ENCODE peak calls at places on chromosome 20, in seven cellular contexts. One of them, this sample, is unnamed.
A peak's percentile ranks its signal among the peaks of the same experiment; 100 is the strongest.

GRCh38 chr20:49964964-49965780 is 17.6 kb upstream of the SNAI1 start:
- DNase-seq in body of pancreas: peak; percentile 40
- DNase-seq in AG08396: no peak
- DNase-seq in activated T-cell treated with anti-CD3 and anti-CD28 coated beads, Interleukin-2, amount 50 U/mL, for 72 hours: peak; percentile 40
- DNase-seq in AG10803: no peak
- DNase-seq in Calu3: peak; percentile 75
- DNase-seq in KBM-7: peak; percentile 75
- DNase-seq in this sample: peak; percentile 37

GRCh38 chr20:56765172-56766073 is 136.3 kb downstream of the TFAP2C start:
- DNase-seq in body of pancreas: no peak
- DNase-seq in AG08396: no peak
- DNase-seq in activated T-cell treated with anti-CD3 and anti-CD28 coated beads, Interleukin-2, amount 50 U/mL, for 72 hours: no peak
- DNase-seq in AG10803: peak; percentile 39
- DNase-seq in Calu3: no peak
- DNase-seq in KBM-7: no peak
- DNase-seq in this sample: no peak

GRCh38 chr20:34111057-34111711 is 859 bp downstream of the EIF2S2 start:
- DNase-seq in body of pancreas: peak; percentile 27
- DNase-seq in AG08396: peak; percentile 34
- DNase-seq in activated T-cell treated with anti-CD3 and anti-CD28 coated beads, Interleukin-2, amount 50 U/mL, for 72 hours: no peak
- DNase-seq in AG10803: peak; percentile 81
- DNase-seq in Calu3: peak; percentile 26
- DNase-seq in KBM-7: peak; percentile 49
- DNase-seq in this sample: no peak

GRCh38 chr20:40689100-40689942 is at the start of gene MAFB:
- DNase-seq in body of pancreas: peak; percentile 94
- DNase-seq in AG08396: peak; percentile 99
- DNase-seq in activated T-cell treated with anti-CD3 and anti-CD28 coated beads, Interleukin-2, amount 50 U/mL, for 72 hours: peak; percentile 62
- DNase-seq in AG10803: peak; percentile 89
- DNase-seq in Calu3: peak; percentile 78
- DNase-seq in KBM-7: peak; percentile 51
- DNase-seq in this sample: peak; percentile 88

GRCh38 chr20:16003310-16003709 is 569.9 kb downstream of the KIF16B start:
- DNase-seq in body of pancreas: no peak
- DNase-seq in AG08396: no peak
- DNase-seq in activated T-cell treated with anti-CD3 and anti-CD28 coated beads, Interleukin-2, amount 50 U/mL, for 72 hours: no peak
- DNase-seq in AG10803: no peak
- DNase-seq in Calu3: no peak
- DNase-seq in KBM-7: no peak
- DNase-seq in this sample: no peak

GRCh38 chr20:33681728-33682353 is 4.3 kb downstream of the E2F1 start:
- DNase-seq in body of pancreas: no peak
- DNase-seq in AG08396: no peak
- DNase-seq in activated T-cell treated with anti-CD3 and anti-CD28 coated beads, Interleukin-2, amount 50 U/mL, for 72 hours: no peak
- DNase-seq in AG10803: no peak
- DNase-seq in Calu3: no peak
- DNase-seq in KBM-7: no peak
- DNase-seq in this sample: no peak

GRCh38 chr20:3670945-3671344 is 7.7 kb upstream of the GFRA4 start:
- DNase-seq in body of pancreas: no peak
- DNase-seq in AG08396: no peak
- DNase-seq in activated T-cell treated with anti-CD3 and anti-CD28 coated beads, Interleukin-2, amount 50 U/mL, for 72 hours: no peak
- DNase-seq in AG10803: no peak
- DNase-seq in Calu3: no peak
- DNase-seq in KBM-7: no peak
- DNase-seq in this sample: no peak

GRCh38 chr20:10501377-10501776 is 66.3 kb downstream of the SLX4IP start:
- DNase-seq in body of pancreas: no peak
- DNase-seq in AG08396: no peak
- DNase-seq in activated T-cell treated with anti-CD3 and anti-CD28 coated beads, Interleukin-2, amount 50 U/mL, for 72 hours: peak; percentile 19
- DNase-seq in AG10803: peak; percentile 21
- DNase-seq in Calu3: no peak
- DNase-seq in KBM-7: peak; percentile 91
- DNase-seq in this sample: no peak

GRCh38 chr20:58683132-58683531 is 9.5 kb upstream of the NPEPL1 start:
- DNase-seq in body of pancreas: no peak
- DNase-seq in AG08396: no peak
- DNase-seq in activated T-cell treated with anti-CD3 and anti-CD28 coated beads, Interleukin-2, amount 50 U/mL, for 72 hours: no peak
- DNase-seq in AG10803: no peak
- DNase-seq in Calu3: no peak
- DNase-seq in KBM-7: no peak
- DNase-seq in this sample: no peak

GRCh38 chr20:58296328-58296837 is 13.1 kb upstream of the RAB22A start:
- DNase-seq in body of pancreas: no peak
- DNase-seq in AG08396: no peak
- DNase-seq in activated T-cell treated with anti-CD3 and anti-CD28 coated beads, Interleukin-2, amount 50 U/mL, for 72 hours: no peak
- DNase-seq in AG10803: no peak
- DNase-seq in Calu3: no peak
- DNase-seq in KBM-7: no peak
- DNase-seq in this sample: no peak

GRCh38 chr20:25136643-25137559 is 55.0 kb upstream of the VSX1 start:
- DNase-seq in body of pancreas: peak; percentile 62
- DNase-seq in AG08396: peak; percentile 94
- DNase-seq in activated T-cell treated with anti-CD3 and anti-CD28 coated beads, Interleukin-2, amount 50 U/mL, for 72 hours: no peak
- DNase-seq in AG10803: peak; percentile 95
- DNase-seq in Calu3: peak; percentile 41
- DNase-seq in KBM-7: no peak
- DNase-seq in this sample: no peak

GRCh38 chr20:14580426-14581074 is 243.1 kb upstream of the FLRT3 start:
- DNase-seq in body of pancreas: no peak
- DNase-seq in AG08396: no peak
- DNase-seq in activated T-cell treated with anti-CD3 and anti-CD28 coated beads, Interleukin-2, amount 50 U/mL, for 72 hours: no peak
- DNase-seq in AG10803: no peak
- DNase-seq in Calu3: no peak
- DNase-seq in KBM-7: no peak
- DNase-seq in this sample: no peak

GRCh38 chr20:33167859-33168258 is at the start of gene BPIFA2:
- DNase-seq in body of pancreas: no peak
- DNase-seq in AG08396: no peak
- DNase-seq in activated T-cell treated with anti-CD3 and anti-CD28 coated beads, Interleukin-2, amount 50 U/mL, for 72 hours: no peak
- DNase-seq in AG10803: no peak
- DNase-seq in Calu3: no peak
- DNase-seq in KBM-7: no peak
- DNase-seq in this sample: no peak

GRCh38 chr20:52191132-52191435 is 495 bp downstream of the ZFP64 start:
- DNase-seq in body of pancreas: no peak
- DNase-seq in AG08396: no peak
- DNase-seq in activated T-cell treated with anti-CD3 and anti-CD28 coated beads, Interleukin-2, amount 50 U/mL, for 72 hours: no peak
- DNase-seq in AG10803: no peak
- DNase-seq in Calu3: no peak
- DNase-seq in KBM-7: no peak
- DNase-seq in this sample: no peak

GRCh38 chr20:56845546-56846081 is 216.5 kb downstream of the TFAP2C start:
- DNase-seq in body of pancreas: no peak
- DNase-seq in AG08396: no peak
- DNase-seq in activated T-cell treated with anti-CD3 and anti-CD28 coated beads, Interleukin-2, amount 50 U/mL, for 72 hours: no peak
- DNase-seq in AG10803: no peak
- DNase-seq in Calu3: no peak
- DNase-seq in KBM-7: no peak
- DNase-seq in this sample: no peak

GRCh38 chr20:56625837-56626236 is 3.3 kb upstream of the TFAP2C start:
- DNase-seq in body of pancreas: no peak
- DNase-seq in AG08396: no peak
- DNase-seq in activated T-cell treated with anti-CD3 and anti-CD28 coated beads, Interleukin-2, amount 50 U/mL, for 72 hours: no peak
- DNase-seq in AG10803: no peak
- DNase-seq in Calu3: no peak
- DNase-seq in KBM-7: no peak
- DNase-seq in this sample: no peak